ENCODE peak calls at places on chromosomes 4 and X, in six cellular contexts. G is SK-N-SH, S is H1, R is HepG2, U is HCT116, L is K562. Q is an unnamed sample.
A peak's percentile ranks its signal among the peaks of the same experiment; 100 is the strongest.

GRCh38 chr4:180377741-180378140 is 1865.5 kb upstream of the TENM3 start:
- DNase-seq in L (no peak), S (no peak), R (no peak), G (no peak), U (no peak), Q (no peak)

GRCh38 chr4:22356996-22357596 is 158.8 kb downstream of the ADGRA3 start:
- DNase-seq in L (no peak), S (no peak), G (no peak), U (no peak), R (no peak), Q (no peak)

GRCh38 chrX:153511784-153512500 is 5.5 kb upstream of the ATP2B3 start:
- DNase-seq in U (no peak), L (no peak), G (no peak), R (no peak), S (no peak), Q (no peak)

GRCh38 chrX:56745019-56745418 is 16.0 kb downstream of the NBDY start:
- DNase-seq in S (no peak), L (no peak), R (peak; percentile 37), U (peak; percentile 50), G (no peak), Q (no peak)

GRCh38 chr4:108165601-108166000 is 3.1 kb downstream of the LEF1 start:
- DNase-seq in R (no peak), S (no peak), G (no peak), L (no peak), U (no peak), Q (no peak)

GRCh38 chr4:37517326-37517725 is 168.8 kb downstream of the RELL1 start:
- DNase-seq in G (no peak), U (no peak), S (no peak), L (no peak), R (no peak), Q (no peak)

GRCh38 chrX:112867570-112867969 is 26.9 kb upstream of the AMOT start:
- DNase-seq in R (no peak), U (peak; percentile 22), S (no peak), G (no peak), L (no peak), Q (no peak)

GRCh38 chrX:110331444-110332025 is 13.7 kb upstream of the AMMECR1 start:
- DNase-seq in G (no peak), U (no peak), S (no peak), R (no peak), L (no peak), Q (no peak)

GRCh38 chr4:111400736-111401135 is 744.5 kb upstream of the FAM241A start:
- DNase-seq in U (no peak), S (no peak), R (no peak), L (no peak), G (no peak), Q (no peak)

GRCh38 chrX:65635371-65635770 is 32.1 kb upstream of the MSN start:
- DNase-seq in R (no peak), L (no peak), G (no peak), S (no peak), U (no peak), Q (no peak)

GRCh38 chrX:43720961-43721360 is 64.9 kb downstream of the MAOA start:
- DNase-seq in R (no peak), L (no peak), S (no peak), G (no peak), U (no peak), Q (no peak)

GRCh38 chr4:89301003-89301402 is 6.6 kb downstream of the GPRIN3 start:
- DNase-seq in G (no peak), R (no peak), S (no peak), U (no peak), L (no peak), Q (no peak)

GRCh38 chr4:21083413-21083812 is 383.2 kb downstream of the PACRGL start:
- DNase-seq in R (no peak), S (no peak), U (no peak), L (no peak), G (no peak), Q (no peak)

GRCh38 chr4:113643505-113643904 is 118.0 kb downstream of the CAMK2D start:
- DNase-seq in S (no peak), L (no peak), U (no peak), G (no peak), R (no peak), Q (no peak)

GRCh38 chr4:118417325-118417724 is 64.5 kb upstream of the PRSS12 start:
- DNase-seq in U (no peak), G (no peak), R (no peak), L (no peak), S (no peak), Q (no peak)

GRCh38 chr4:141580523-141580922 is 55.9 kb upstream of the IL15 start:
- DNase-seq in S (no peak), U (no peak), L (no peak), R (no peak), G (no peak), Q (no peak)

GRCh38 chr4:127856485-127857447 is 23.9 kb upstream of the PLK4 start:
- DNase-seq in S (no peak), U (no peak), L (no peak), G (no peak), R (no peak), Q (no peak)

GRCh38 chr4:1035510-1035909 is 24.1 kb downstream of the FGFRL1 start:
- DNase-seq in U (no peak), S (no peak), R (peak; percentile 67), G (no peak), L (no peak), Q (no peak)

GRCh38 chrX:444305-444704 is 57.6 kb upstream of the PPP2R3B start:
- DNase-seq in G (no peak), R (no peak), S (no peak), L (no peak), U (no peak), Q (no peak)

GRCh38 chr4:8155660-8156421 is 2.8 kb downstream of the ABLIM2 start:
- DNase-seq in U (no peak), R (no peak), L (no peak), G (no peak), S (no peak), Q (no peak)
- TF ChIP-seq POLR2AphosphoS5 in U (no peak), R (no peak), L (no peak), G (no peak), S (no peak), Q (no peak)

GRCh38 chrX:15151267-15152196 is 118.4 kb downstream of the ASB9 start:
- DNase-seq in S (no peak), R (no peak), L (no peak), G (no peak), U (no peak), Q (no peak)
- TF ChIP-seq SIN3A in S (no peak), R (no peak), L (no peak), G (no peak), U (no peak), Q (no peak)

GRCh38 chr4:5045099-5045498 is 6.2 kb upstream of the STK32B start:
- DNase-seq in U (no peak), L (no peak), R (no peak), S (no peak), G (no peak), Q (no peak)
- TF ChIP-seq POLR2AphosphoS5 in U (no peak), L (no peak), R (no peak), S (no peak), G (no peak), Q (no peak)

DNA sequence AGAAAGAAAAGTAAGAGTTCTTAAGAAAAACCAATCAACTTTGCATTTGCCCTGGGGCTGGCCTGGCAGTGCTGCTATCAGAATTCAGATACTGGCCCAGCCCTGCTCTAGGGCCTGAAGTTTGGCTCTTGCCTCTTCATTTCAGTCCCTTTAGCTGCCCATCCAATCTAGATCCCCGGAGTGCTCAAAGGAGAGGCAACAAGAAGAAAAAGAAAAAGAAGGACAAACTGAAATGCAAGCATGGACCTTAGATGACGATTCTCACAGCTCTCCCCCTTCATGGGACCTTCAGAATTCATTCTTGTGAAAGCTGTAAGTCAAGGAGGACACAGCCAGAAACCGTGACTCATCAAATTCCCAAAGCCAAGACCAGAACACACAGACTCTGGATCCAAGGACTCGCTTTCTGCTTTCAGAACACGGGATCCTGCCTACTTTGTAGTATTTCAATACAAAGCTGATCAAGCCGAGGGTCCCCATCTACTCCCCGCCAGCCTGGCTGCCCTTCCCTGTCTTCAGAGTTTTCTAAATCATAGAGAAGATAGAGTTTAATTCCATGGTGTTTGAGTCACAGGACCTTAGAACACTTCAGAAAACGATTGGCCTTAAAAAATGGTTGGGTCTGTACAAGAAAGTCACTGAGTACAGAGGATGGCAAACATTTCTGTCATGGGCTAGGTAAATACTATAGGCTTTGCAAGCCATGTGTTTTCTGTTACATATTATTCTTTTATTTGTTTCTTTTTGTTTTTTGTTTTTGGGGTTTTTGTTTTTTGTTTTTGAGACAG is 103.7 kb downstream of the RBM47 start:
- DNase-seq in S (no peak), L (peak; percentile 63), G (no peak), U (peak; percentile 51), R (no peak), Q (no peak)
- TF ChIP-seq SIN3A in S (no peak), L (no peak), G (no peak), U (no peak), R (no peak), Q (no peak)